ENCODE peak calls at places on chromosome 20, in nine cellular contexts. R is tibial artery, L is fibroblast of pulmonary artery, S is dorsolateral prefrontal cortex, F is fibroblast of lung, N is foreskin fibroblast, B is GM12865, G is aorta, V is IMR-90. U is an unnamed sample.

GRCh38 chr20:308427-309038 is 11.2 kb downstream of the ZCCHC3 start:
- DNase-seq in F (no peak), V (no peak), G (no peak), S (no peak), L (no peak), B (no peak), R (no peak), N (no peak), U (no peak)

GRCh38 chr20:23149623-23150279 is 63.6 kb upstream of the CD93 start:
- DNase-seq in N (no peak), S (no peak), L (no peak), F (no peak), B (no peak), G (no peak), R (peak; percentile 41), V (no peak), U (no peak)

GRCh38 chr20:50625986-50626677 is 65.2 kb downstream of the RIPOR3 start:
- DNase-seq in V (peak; percentile 39), R (peak; percentile 81), L (peak; percentile 58), N (no peak), B (peak; percentile 27), F (peak; percentile 49), S (no peak), G (peak; percentile 60), U (peak; percentile 25)

GRCh38 chr20:51541189-51542032 is 1.1 kb downstream of the NFATC2 start:
- DNase-seq in V (peak; percentile 22), F (peak; percentile 43), R (peak; percentile 92), G (peak; percentile 92), L (peak; percentile 54), B (peak; percentile 71), S (no peak), N (peak; percentile 52), U (peak; percentile 90)

GRCh38 chr20:43040427-43040826 is 149.3 kb downstream of the PTPRT start:
- DNase-seq in S (no peak), B (peak; percentile 15), N (no peak), L (peak; percentile 0), V (no peak), R (no peak), G (no peak), F (no peak), U (peak; percentile 38)

GRCh38 chr20:50680106-50680960 is 11.0 kb downstream of the RIPOR3 start:
- DNase-seq in F (peak; percentile 49), R (no peak), B (no peak), S (no peak), G (no peak), L (no peak), N (peak; percentile 49), V (no peak), U (no peak)

GRCh38 chr20:31869942-31870702 is at the start of the genes DUSP15 and TTLL9:
- DNase-seq in F (no peak), L (no peak), B (no peak), G (peak; percentile 70), V (no peak), S (peak; percentile 64), R (peak; percentile 80), N (no peak), U (no peak)

GRCh38 chr20:37297066-37297736 is 7.7 kb downstream of the MANBAL start:
- DNase-seq in N (peak; percentile 62), G (peak; percentile 54), L (peak; percentile 73), R (peak; percentile 81), S (no peak), V (peak; percentile 84), F (peak; percentile 54), B (no peak), U (no peak)

GRCh38 chr20:10864076-10864672 is 190.4 kb upstream of the JAG1 start:
- DNase-seq in R (no peak), S (no peak), G (peak; percentile 55), L (peak; percentile 51), F (peak; percentile 62), N (no peak), V (no peak), B (no peak), U (no peak)

GRCh38 chr20:50930139-50931047 is 844 bp downstream of the ADNP start:
- DNase-seq in B (peak; percentile 39), R (peak; percentile 69), S (no peak), F (no peak), L (no peak), N (no peak), G (peak; percentile 48), V (no peak), U (no peak)

GRCh38 chr20:25061103-25061799 is 3.3 kb upstream of the ACSS1 start:
- DNase-seq in F (no peak), N (no peak), L (no peak), S (no peak), R (peak; percentile 37), B (no peak), G (no peak), V (no peak), U (no peak)

GRCh38 chr20:21514553-21515251 is 838 bp upstream of the NKX2-2 start:
- DNase-seq in G (no peak), V (no peak), L (no peak), B (no peak), R (no peak), F (no peak), S (no peak), N (no peak), U (no peak)

DNA sequence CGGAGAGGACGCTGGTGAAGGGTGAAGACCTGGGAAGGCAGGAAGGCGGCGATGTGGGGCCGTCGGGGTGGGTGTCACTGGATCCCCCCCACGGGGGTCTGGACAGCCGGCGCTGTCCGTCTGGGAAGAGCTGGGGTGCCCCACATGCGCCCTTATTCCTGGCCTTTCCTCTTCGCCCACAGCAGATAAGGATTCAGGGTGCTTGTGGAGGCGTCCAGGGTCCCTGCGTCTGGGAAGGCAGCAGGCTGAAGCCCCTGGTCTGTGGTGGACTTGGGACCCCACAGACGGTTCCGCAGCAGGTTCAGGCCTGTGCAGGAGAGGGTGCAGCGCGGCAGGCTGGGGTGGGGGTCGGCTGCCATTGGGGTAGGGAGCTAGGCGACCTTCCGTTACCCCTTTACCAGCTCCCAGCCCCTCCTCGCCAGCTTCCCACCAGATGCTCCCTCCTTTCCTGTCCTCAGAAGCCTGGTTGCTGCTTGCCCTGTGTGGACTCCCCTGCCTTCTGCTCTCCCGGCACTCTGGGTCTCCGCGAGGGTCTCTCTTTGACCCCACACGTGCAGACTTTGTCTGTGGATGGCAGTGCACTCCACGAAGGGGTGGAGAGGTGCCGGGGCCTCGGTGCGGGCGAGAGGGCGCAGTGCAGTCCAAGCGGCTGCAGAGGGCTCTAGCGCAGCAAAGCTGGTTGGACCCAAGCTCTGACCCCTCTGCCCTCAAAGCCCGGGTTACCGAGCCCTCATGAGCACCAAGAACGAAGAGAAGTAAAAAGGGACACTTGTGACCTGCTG is 2.1 kb upstream of the GATA5 start:
- DNase-seq in L (no peak), G (no peak), N (no peak), R (no peak), S (no peak), B (no peak), F (no peak), V (no peak), U (no peak)
- H3K4me3 ChIP-seq in L (no peak overlapping the region), G (no peak overlapping the region), N (no peak overlapping the region), R (no peak overlapping the region), S (no peak overlapping the region), B (no peak overlapping the region), F (no peak overlapping the region), V (no peak overlapping the region), U (no peak overlapping the region)

GRCh38 chr20:18056174-18057105 is 1.3 kb downstream of the OVOL2 start:
- DNase-seq in F (peak; percentile 8), N (peak; percentile 9), B (no peak), G (no peak), L (peak; percentile 3), V (no peak), S (no peak), R (no peak), U (no peak)
- H3K4me3 ChIP-seq in F (no peak overlapping the region), N (no peak overlapping the region), B (no peak overlapping the region), G (peak overlapping the region; percentile 3), L (no peak overlapping the region), V (no peak overlapping the region), S (peak overlapping the region; percentile 43), R (peak overlapping the region; percentile 51), U (no peak overlapping the region)

GRCh38 chr20:2748551-2749342 is 51.7 kb downstream of the CPXM1 start:
- DNase-seq in F (no peak), R (no peak), S (no peak), G (no peak), B (no peak), V (no peak), L (no peak), N (no peak), U (no peak)
- H3K4me3 ChIP-seq in F (no peak overlapping the region), R (no peak overlapping the region), S (no peak overlapping the region), G (no peak overlapping the region), B (no peak overlapping the region), V (no peak overlapping the region), L (no peak overlapping the region), N (no peak overlapping the region), U (no peak overlapping the region)

DNA sequence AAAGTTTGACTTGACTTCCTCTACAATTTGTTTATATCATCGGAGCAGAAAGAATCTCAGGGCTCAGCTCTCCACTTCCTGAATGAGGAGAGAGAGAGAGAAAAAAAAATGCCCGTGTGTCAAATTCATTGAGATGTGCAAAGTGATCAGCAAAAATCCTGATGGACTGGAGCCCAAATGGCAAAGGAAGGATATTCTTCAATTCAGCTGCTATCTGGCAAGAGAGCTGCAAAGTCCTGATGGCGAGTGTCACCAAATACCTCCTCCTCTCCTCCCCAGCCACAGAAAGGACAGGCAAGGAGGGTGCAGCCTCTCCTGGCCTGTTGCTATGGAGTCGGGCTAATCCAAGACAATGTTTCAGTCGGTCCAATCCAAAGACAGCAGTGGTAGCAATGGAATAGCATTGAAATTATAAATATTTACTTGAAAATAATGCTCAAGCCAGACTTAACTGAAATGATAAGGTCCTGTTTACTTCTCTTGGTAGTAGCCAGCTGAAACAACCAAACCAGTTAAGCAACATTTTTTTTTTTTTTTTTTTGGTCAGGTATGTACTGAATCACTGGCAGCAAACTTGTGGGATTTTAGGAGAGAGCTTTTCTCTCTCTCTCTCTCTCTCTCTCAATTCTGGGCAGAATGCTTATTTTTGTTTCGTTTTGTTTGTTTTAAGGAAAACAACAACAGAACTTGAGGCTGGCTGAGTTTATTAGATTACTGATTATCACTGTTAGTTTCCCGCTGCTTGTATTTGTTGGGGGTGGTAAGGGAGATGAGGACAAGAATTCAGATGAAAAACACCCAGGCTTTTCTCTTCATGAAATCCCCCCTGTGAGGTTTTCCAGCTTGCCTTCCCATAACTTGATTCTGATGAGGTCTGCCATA is 204.2 kb downstream of the BCAS1 start:
- DNase-seq in F (peak; percentile 60), B (peak; percentile 51), N (no peak), L (peak; percentile 67), G (no peak), R (no peak), S (no peak), V (peak; percentile 77), U (no peak)
- H3K4me3 ChIP-seq in F (no peak overlapping the region), B (peak overlapping the region; percentile 47), N (peak overlapping the region; percentile 36), L (peak overlapping the region; percentile 34), G (no peak overlapping the region), R (no peak overlapping the region), S (peak overlapping the region; percentile 21), V (peak overlapping the region; percentile 8), U (peak overlapping the region; percentile 35)

U was measured in Jurkat, Clone E6-1.